ENCODE peak calls at places on chromosomes 6 and 20, in six cellular contexts. X is Peyer's patch; K is ovary; C is PC-3; G is effector memory CD8-positive, alpha-beta T cell; A is iPS DF 19.7. Y is an unnamed sample.

GRCh38 chr6:170086639-170087420 is 204.0 kb downstream of the DLL1 start:
- DNase-seq in X (peak), K (no peak), C (no peak), G (no peak), A (no peak), Y (peak)

GRCh38 chr20:35947489-35947888 is 6.8 kb downstream of the SCAND1 start:
- DNase-seq in X (no peak), K (no peak), C (peak), G (peak), A (no peak), Y (peak)

GRCh38 chr6:160085713-160086505 is 35.7 kb upstream of the SLC22A1 start:
- DNase-seq in X (no peak), K (no peak), C (no peak), G (no peak), A (no peak), Y (no peak)

GRCh38 chr6:82396964-82397761 is 33.5 kb downstream of the TPBG start:
- DNase-seq in X (no peak), K (no peak), C (peak), G (no peak), A (no peak), Y (no peak)

GRCh38 chr20:9594284-9594875 is 80.0 kb downstream of the LAMP5 start:
- DNase-seq in X (no peak), K (no peak), C (peak), G (no peak), A (no peak), Y (no peak)

GRCh38 chr6:33384581-33385020 is 7.0 kb upstream of the KIFC1 start:
- DNase-seq in X (no peak), K (no peak), C (peak), G (no peak), A (no peak), Y (no peak)

GRCh38 chr6:116200619-116201249 is 53.1 kb downstream of the TSPYL4 start:
- DNase-seq in X (no peak), K (no peak), C (no peak), G (no peak), A (no peak), Y (no peak)

GRCh38 chr20:57272883-57273282 is 6.4 kb upstream of the BMP7 start:
- DNase-seq in X (no peak), K (no peak), C (no peak), G (no peak), A (no peak), Y (no peak)

GRCh38 chr6:98156580-98156979 is 677.8 kb upstream of the POU3F2 start:
- DNase-seq in X (no peak), K (no peak), C (no peak), G (no peak), A (no peak), Y (no peak)

GRCh38 chr6:29679962-29680361 is 990 bp downstream of the ZFP57 start:
- DNase-seq in X (no peak), K (no peak), C (no peak), G (no peak), A (no peak), Y (no peak)

GRCh38 chr6:79570129-79570801 is 33.0 kb upstream of the LCA5 start:
- DNase-seq in X (peak), K (no peak), C (peak), G (no peak), A (peak), Y (no peak)

GRCh38 chr6:22605736-22606135 is 36.4 kb downstream of the HDGFL1 start:
- DNase-seq in X (no peak), K (no peak), C (no peak), G (no peak), A (no peak), Y (no peak)

GRCh38 chr6:46510656-46511055 is 19.4 kb upstream of the RCAN2 start:
- DNase-seq in X (no peak), K (peak), C (peak), G (no peak), A (no peak), Y (no peak)

GRCh38 chr20:10963717-10964266 is 290.0 kb upstream of the JAG1 start:
- DNase-seq in X (no peak), K (no peak), C (no peak), G (no peak), A (no peak), Y (no peak)

GRCh38 chr6:157773248-157773773 is 49.7 kb upstream of the SNX9 start:
- DNase-seq in X (no peak), K (no peak), C (no peak), G (no peak), A (no peak), Y (no peak)

GRCh38 chr6:3418521-3419060 is 38.3 kb downstream of the SLC22A23 start:
- DNase-seq in X (no peak), K (no peak), C (peak), G (no peak), A (no peak), Y (no peak)

GRCh38 chr20:431012-431904 is 23.2 kb downstream of the RBCK1 start:
- DNase-seq in X (peak), K (no peak), C (peak), G (no peak), A (peak), Y (no peak)

GRCh38 chr6:92810913-92811312 is 608.4 kb downstream of the EPHA7 start:
- DNase-seq in X (no peak), K (no peak), C (peak), G (no peak), A (peak), Y (no peak)

GRCh38 chr20:48728042-48728837 is 99.6 kb downstream of the PREX1 start:
- DNase-seq in X (no peak), K (no peak), C (no peak), G (no peak), A (no peak), Y (no peak)

GRCh38 chr6:150016324-150017185 is 8.8 kb downstream of the RAET1L start:
- DNase-seq in X (peak), K (peak), C (peak), G (peak), A (no peak), Y (peak)

Y was measured in left lobe of liver.